ENCODE peak calls at places on chromosomes 6 and 20, in nine cellular contexts. One of them, this sample, is unnamed.

GRCh38 chr6:17740559-17741220 is 34.0 kb upstream of the NUP153 start:
- DNase-seq in colonic mucosa: no peak
- DNase-seq in nephron progenitor cell: no peak
- DNase-seq in osteoblast: peak; percentile 58
- DNase-seq in fibroblast of villous mesenchyme: no peak
- DNase-seq in ovary: no peak
- DNase-seq in astrocyte of the spinal cord: no peak
- DNase-seq in fibroblast of the aortic adventitia: no peak
- DNase-seq in DND-41: peak; percentile 30
- DNase-seq in this sample: no peak

GRCh38 chr20:25033941-25034335 is 24.0 kb downstream of the ACSS1 start:
- DNase-seq in colonic mucosa: no peak
- DNase-seq in nephron progenitor cell: no peak
- DNase-seq in osteoblast: no peak
- DNase-seq in fibroblast of villous mesenchyme: no peak
- DNase-seq in ovary: no peak
- DNase-seq in astrocyte of the spinal cord: no peak
- DNase-seq in fibroblast of the aortic adventitia: no peak
- DNase-seq in DND-41: no peak
- DNase-seq in this sample: no peak

GRCh38 chr6:147941143-147941542 is 401.5 kb upstream of the SASH1 start:
- DNase-seq in colonic mucosa: no peak
- DNase-seq in nephron progenitor cell: no peak
- DNase-seq in osteoblast: no peak
- DNase-seq in fibroblast of villous mesenchyme: no peak
- DNase-seq in ovary: no peak
- DNase-seq in astrocyte of the spinal cord: peak; percentile 6
- DNase-seq in fibroblast of the aortic adventitia: no peak
- DNase-seq in DND-41: no peak
- DNase-seq in this sample: no peak

GRCh38 chr6:27250955-27251671 is 3.6 kb downstream of the PRSS16 start:
- DNase-seq in colonic mucosa: peak; percentile 96
- DNase-seq in nephron progenitor cell: peak; percentile 93
- DNase-seq in osteoblast: no peak
- DNase-seq in fibroblast of villous mesenchyme: no peak
- DNase-seq in ovary: peak; percentile 65
- DNase-seq in astrocyte of the spinal cord: no peak
- DNase-seq in fibroblast of the aortic adventitia: no peak
- DNase-seq in DND-41: no peak
- DNase-seq in this sample: no peak

GRCh38 chr6:32112436-32112980 is 3.4 kb upstream of the TNXB start:
- DNase-seq in colonic mucosa: no peak
- DNase-seq in nephron progenitor cell: no peak
- DNase-seq in osteoblast: no peak
- DNase-seq in fibroblast of villous mesenchyme: peak; percentile 34
- DNase-seq in ovary: peak; percentile 74
- DNase-seq in astrocyte of the spinal cord: no peak
- DNase-seq in fibroblast of the aortic adventitia: peak; percentile 39
- DNase-seq in DND-41: no peak
- DNase-seq in this sample: no peak

GRCh38 chr20:43916875-43917371 is 2.3 kb downstream of the TOX2 start:
- DNase-seq in colonic mucosa: no peak
- DNase-seq in nephron progenitor cell: no peak
- DNase-seq in osteoblast: no peak
- DNase-seq in fibroblast of villous mesenchyme: no peak
- DNase-seq in ovary: no peak
- DNase-seq in astrocyte of the spinal cord: peak; percentile 16
- DNase-seq in fibroblast of the aortic adventitia: peak; percentile 33
- DNase-seq in DND-41: no peak
- DNase-seq in this sample: peak; percentile 14

GRCh38 chr6:16925461-16925860 is 164.2 kb upstream of the ATXN1 start:
- DNase-seq in colonic mucosa: no peak
- DNase-seq in nephron progenitor cell: no peak
- DNase-seq in osteoblast: no peak
- DNase-seq in fibroblast of villous mesenchyme: no peak
- DNase-seq in ovary: no peak
- DNase-seq in astrocyte of the spinal cord: peak; percentile 43
- DNase-seq in fibroblast of the aortic adventitia: no peak
- DNase-seq in DND-41: no peak
- DNase-seq in this sample: no peak

GRCh38 chr6:147559016-147559415 is 50.5 kb downstream of the SAMD5 start:
- DNase-seq in colonic mucosa: peak; percentile 57
- DNase-seq in nephron progenitor cell: no peak
- DNase-seq in osteoblast: no peak
- DNase-seq in fibroblast of villous mesenchyme: no peak
- DNase-seq in ovary: no peak
- DNase-seq in astrocyte of the spinal cord: no peak
- DNase-seq in fibroblast of the aortic adventitia: no peak
- DNase-seq in DND-41: no peak
- DNase-seq in this sample: no peak

GRCh38 chr6:150783818-150784217 is 81.7 kb upstream of the MTHFD1L start:
- DNase-seq in colonic mucosa: no peak
- DNase-seq in nephron progenitor cell: no peak
- DNase-seq in osteoblast: no peak
- DNase-seq in fibroblast of villous mesenchyme: no peak
- DNase-seq in ovary: no peak
- DNase-seq in astrocyte of the spinal cord: no peak
- DNase-seq in fibroblast of the aortic adventitia: peak; percentile 44
- DNase-seq in DND-41: no peak
- DNase-seq in this sample: no peak

GRCh38 chr6:113854531-113855499 is 2.3 kb upstream of the MARCKS start:
- DNase-seq in colonic mucosa: peak; percentile 89
- DNase-seq in nephron progenitor cell: peak; percentile 90
- DNase-seq in osteoblast: peak; percentile 95
- DNase-seq in fibroblast of villous mesenchyme: peak; percentile 90
- DNase-seq in ovary: peak; percentile 84
- DNase-seq in astrocyte of the spinal cord: peak; percentile 80
- DNase-seq in fibroblast of the aortic adventitia: peak; percentile 75
- DNase-seq in DND-41: no peak
- DNase-seq in this sample: peak; percentile 63

GRCh38 chr6:31462026-31462963 is 35.6 kb upstream of the MICB start:
- DNase-seq in colonic mucosa: no peak
- DNase-seq in nephron progenitor cell: no peak
- DNase-seq in osteoblast: no peak
- DNase-seq in fibroblast of villous mesenchyme: peak; percentile 21
- DNase-seq in ovary: no peak
- DNase-seq in astrocyte of the spinal cord: no peak
- DNase-seq in fibroblast of the aortic adventitia: peak; percentile 16
- DNase-seq in DND-41: no peak
- DNase-seq in this sample: no peak

GRCh38 chr6:146997062-146997461 is 207.2 kb upstream of the STXBP5 start:
- DNase-seq in colonic mucosa: no peak
- DNase-seq in nephron progenitor cell: no peak
- DNase-seq in osteoblast: peak; percentile 70
- DNase-seq in fibroblast of villous mesenchyme: peak; percentile 51
- DNase-seq in ovary: no peak
- DNase-seq in astrocyte of the spinal cord: peak; percentile 81
- DNase-seq in fibroblast of the aortic adventitia: peak; percentile 72
- DNase-seq in DND-41: no peak
- DNase-seq in this sample: no peak

GRCh38 chr6:169243154-169243553 is 10.5 kb downstream of the THBS2 start:
- DNase-seq in colonic mucosa: no peak
- DNase-seq in nephron progenitor cell: no peak
- DNase-seq in osteoblast: no peak
- DNase-seq in fibroblast of villous mesenchyme: no peak
- DNase-seq in ovary: no peak
- DNase-seq in astrocyte of the spinal cord: no peak
- DNase-seq in fibroblast of the aortic adventitia: no peak
- DNase-seq in DND-41: no peak
- DNase-seq in this sample: no peak

GRCh38 chr6:32194825-32195651 is 2.6 kb upstream of the GPSM3 start:
- DNase-seq in colonic mucosa: peak; percentile 60
- DNase-seq in nephron progenitor cell: no peak
- DNase-seq in osteoblast: peak; percentile 93
- DNase-seq in fibroblast of villous mesenchyme: peak; percentile 70
- DNase-seq in ovary: peak; percentile 65
- DNase-seq in astrocyte of the spinal cord: peak; percentile 67
- DNase-seq in fibroblast of the aortic adventitia: peak; percentile 74
- DNase-seq in DND-41: peak; percentile 58
- DNase-seq in this sample: no peak

GRCh38 chr6:170524188-170524535 is 28.9 kb downstream of the PSMB1 start:
- DNase-seq in colonic mucosa: no peak
- DNase-seq in nephron progenitor cell: no peak
- DNase-seq in osteoblast: no peak
- DNase-seq in fibroblast of villous mesenchyme: no peak
- DNase-seq in ovary: no peak
- DNase-seq in astrocyte of the spinal cord: no peak
- DNase-seq in fibroblast of the aortic adventitia: no peak
- DNase-seq in DND-41: no peak
- DNase-seq in this sample: no peak

GRCh38 chr6:149925974-149926777 is 3.3 kb upstream of the RAET1G start:
- DNase-seq in colonic mucosa: peak; percentile 97
- DNase-seq in nephron progenitor cell: peak; percentile 90
- DNase-seq in osteoblast: peak; percentile 71
- DNase-seq in fibroblast of villous mesenchyme: peak; percentile 73
- DNase-seq in ovary: peak; percentile 93
- DNase-seq in astrocyte of the spinal cord: peak; percentile 73
- DNase-seq in fibroblast of the aortic adventitia: peak; percentile 78
- DNase-seq in DND-41: peak; percentile 75
- DNase-seq in this sample: peak; percentile 68

GRCh38 chr6:33714385-33715040 is 3.0 kb upstream of the UQCC2 start:
- DNase-seq in colonic mucosa: no peak
- DNase-seq in nephron progenitor cell: no peak
- DNase-seq in osteoblast: no peak
- DNase-seq in fibroblast of villous mesenchyme: no peak
- DNase-seq in ovary: no peak
- DNase-seq in astrocyte of the spinal cord: no peak
- DNase-seq in fibroblast of the aortic adventitia: no peak
- DNase-seq in DND-41: no peak
- DNase-seq in this sample: no peak

GRCh38 chr20:12482661-12483060 is 526.1 kb upstream of the SPTLC3 start:
- DNase-seq in colonic mucosa: no peak
- DNase-seq in nephron progenitor cell: no peak
- DNase-seq in osteoblast: no peak
- DNase-seq in fibroblast of villous mesenchyme: peak; percentile 65
- DNase-seq in ovary: no peak
- DNase-seq in astrocyte of the spinal cord: no peak
- DNase-seq in fibroblast of the aortic adventitia: peak; percentile 9
- DNase-seq in DND-41: no peak
- DNase-seq in this sample: no peak

GRCh38 chr6:132932566-132932965 is 118.2 kb downstream of the RPS12 start:
- DNase-seq in colonic mucosa: no peak
- DNase-seq in nephron progenitor cell: no peak
- DNase-seq in osteoblast: no peak
- DNase-seq in fibroblast of villous mesenchyme: no peak
- DNase-seq in ovary: no peak
- DNase-seq in astrocyte of the spinal cord: no peak
- DNase-seq in fibroblast of the aortic adventitia: no peak
- DNase-seq in DND-41: no peak
- DNase-seq in this sample: no peak

GRCh38 chr6:132933085-132933484 is 118.7 kb downstream of the RPS12 start:
- DNase-seq in colonic mucosa: no peak
- DNase-seq in nephron progenitor cell: no peak
- DNase-seq in osteoblast: no peak
- DNase-seq in fibroblast of villous mesenchyme: no peak
- DNase-seq in ovary: no peak
- DNase-seq in astrocyte of the spinal cord: no peak
- DNase-seq in fibroblast of the aortic adventitia: no peak
- DNase-seq in DND-41: no peak
- DNase-seq in this sample: no peak

GRCh38 chr6:132934496-132934895 is 120.1 kb downstream of the RPS12 start:
- DNase-seq in colonic mucosa: no peak
- DNase-seq in nephron progenitor cell: no peak
- DNase-seq in osteoblast: no peak
- DNase-seq in fibroblast of villous mesenchyme: no peak
- DNase-seq in ovary: no peak
- DNase-seq in astrocyte of the spinal cord: peak; percentile 33
- DNase-seq in fibroblast of the aortic adventitia: no peak
- DNase-seq in DND-41: no peak
- DNase-seq in this sample: no peak

GRCh38 chr6:132936641-132937040 is 122.3 kb downstream of the RPS12 start:
- DNase-seq in colonic mucosa: no peak
- DNase-seq in nephron progenitor cell: no peak
- DNase-seq in osteoblast: peak; percentile 27
- DNase-seq in fibroblast of villous mesenchyme: no peak
- DNase-seq in ovary: no peak
- DNase-seq in astrocyte of the spinal cord: no peak
- DNase-seq in fibroblast of the aortic adventitia: no peak
- DNase-seq in DND-41: no peak
- DNase-seq in this sample: no peak

DNA sequence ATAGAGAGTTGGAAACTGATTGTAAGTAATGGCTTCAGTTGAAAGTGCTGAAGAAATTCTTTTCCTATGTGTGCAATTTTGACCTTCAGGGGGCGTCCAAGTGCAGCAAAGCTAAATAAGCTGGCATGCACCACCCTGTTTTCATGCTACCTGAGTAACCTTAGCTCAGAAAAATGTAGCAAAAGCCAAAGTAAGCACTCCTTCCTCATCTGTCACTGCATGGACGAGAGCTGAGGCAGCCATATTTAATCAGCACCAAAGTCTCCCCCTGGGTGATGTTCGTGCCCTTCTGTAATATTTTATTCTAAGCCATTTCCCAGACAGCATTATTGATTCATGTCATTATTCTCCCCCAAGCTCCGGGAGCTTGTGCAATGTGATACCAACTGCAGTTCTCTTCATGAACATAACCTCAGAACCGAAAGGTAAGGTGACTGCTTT is 123.1 kb downstream of the RPS12 start:
- DNase-seq in colonic mucosa: peak; percentile 30
- DNase-seq in nephron progenitor cell: peak; percentile 73
- DNase-seq in osteoblast: peak; percentile 42
- DNase-seq in fibroblast of villous mesenchyme: peak; percentile 28
- DNase-seq in ovary: peak; percentile 22
- DNase-seq in astrocyte of the spinal cord: peak; percentile 53
- DNase-seq in fibroblast of the aortic adventitia: peak; percentile 31
- DNase-seq in DND-41: peak; percentile 21
- DNase-seq in this sample: no peak
- TF ChIP-seq CTCF in colonic mucosa: peak; percentile 18
- TF ChIP-seq CTCF in nephron progenitor cell: peak; percentile 71
- TF ChIP-seq CTCF in osteoblast: peak; percentile 79
- TF ChIP-seq CTCF in fibroblast of villous mesenchyme: peak; percentile 58
- TF ChIP-seq CTCF in ovary: no peak
- TF ChIP-seq CTCF in astrocyte of the spinal cord: peak; percentile 78
- TF ChIP-seq CTCF in fibroblast of the aortic adventitia: peak; percentile 52
- TF ChIP-seq CTCF in DND-41: peak; percentile 58
- TF ChIP-seq CTCF in this sample: peak; percentile 14

GRCh38 chr6:15444881-15445280 is 199.0 kb downstream of the JARID2 start:
- DNase-seq in colonic mucosa: no peak
- DNase-seq in nephron progenitor cell: no peak
- DNase-seq in osteoblast: no peak
- DNase-seq in fibroblast of villous mesenchyme: no peak
- DNase-seq in ovary: no peak
- DNase-seq in astrocyte of the spinal cord: no peak
- DNase-seq in fibroblast of the aortic adventitia: no peak
- DNase-seq in DND-41: peak; percentile 18
- DNase-seq in this sample: no peak
- TF ChIP-seq CTCF in colonic mucosa: no peak
- TF ChIP-seq CTCF in nephron progenitor cell: no peak
- TF ChIP-seq CTCF in osteoblast: no peak
- TF ChIP-seq CTCF in fibroblast of villous mesenchyme: no peak
- TF ChIP-seq CTCF in ovary: no peak
- TF ChIP-seq CTCF in astrocyte of the spinal cord: no peak
- TF ChIP-seq CTCF in fibroblast of the aortic adventitia: no peak
- TF ChIP-seq CTCF in DND-41: peak; percentile 56
- TF ChIP-seq CTCF in this sample: no peak

GRCh38 chr6:42230320-42231034 is 12.8 kb upstream of the MRPS10 start:
- DNase-seq in colonic mucosa: no peak
- DNase-seq in nephron progenitor cell: no peak
- DNase-seq in osteoblast: peak; percentile 54
- DNase-seq in fibroblast of villous mesenchyme: no peak
- DNase-seq in ovary: no peak
- DNase-seq in astrocyte of the spinal cord: peak; percentile 36
- DNase-seq in fibroblast of the aortic adventitia: peak; percentile 38
- DNase-seq in DND-41: no peak
- DNase-seq in this sample: no peak
- TF ChIP-seq CTCF in colonic mucosa: peak; percentile 10
- TF ChIP-seq CTCF in nephron progenitor cell: no peak
- TF ChIP-seq CTCF in osteoblast: peak; percentile 51
- TF ChIP-seq CTCF in fibroblast of villous mesenchyme: peak; percentile 35
- TF ChIP-seq CTCF in ovary: no peak
- TF ChIP-seq CTCF in astrocyte of the spinal cord: peak; percentile 55
- TF ChIP-seq CTCF in fibroblast of the aortic adventitia: peak; percentile 42
- TF ChIP-seq CTCF in DND-41: peak; percentile 52
- TF ChIP-seq CTCF in this sample: no peak

GRCh38 chr6:11754625-11755289 is 23.8 kb downstream of the ADTRP start:
- DNase-seq in colonic mucosa: no peak
- DNase-seq in nephron progenitor cell: no peak
- DNase-seq in osteoblast: no peak
- DNase-seq in fibroblast of villous mesenchyme: no peak
- DNase-seq in ovary: peak; percentile 28
- DNase-seq in astrocyte of the spinal cord: peak; percentile 26
- DNase-seq in fibroblast of the aortic adventitia: peak; percentile 52
- DNase-seq in DND-41: no peak
- DNase-seq in this sample: no peak
- TF ChIP-seq CTCF in colonic mucosa: no peak
- TF ChIP-seq CTCF in nephron progenitor cell: no peak
- TF ChIP-seq CTCF in osteoblast: no peak
- TF ChIP-seq CTCF in fibroblast of villous mesenchyme: no peak
- TF ChIP-seq CTCF in ovary: no peak
- TF ChIP-seq CTCF in astrocyte of the spinal cord: no peak
- TF ChIP-seq CTCF in fibroblast of the aortic adventitia: no peak
- TF ChIP-seq CTCF in DND-41: no peak
- TF ChIP-seq CTCF in this sample: no peak

This sample was measured in CD14-positive monocyte.